ENCODE peak calls at places on chromosome 4, in nine cellular contexts. I, H, D, L, X, T, G, P and F are unnamed samples. For H3K36me3, the result is how much of the 10 kb centered on the place peaks cover.

GRCh38 chr4:180164799-180165198 is 2078.4 kb upstream of the TENM3 start:
- DNase-seq in G (no peak), D (no peak), H (no peak), P (no peak), L (no peak), T (peak), I (no peak), X (no peak), F (no peak)

GRCh38 chr4:160510925-160511324 is 1408.0 kb downstream of the RAPGEF2 start:
- DNase-seq in X (no peak), P (no peak), L (no peak), H (no peak), D (no peak), T (peak), I (no peak), G (no peak), F (no peak)

GRCh38 chr4:52925531-52925968 is 63.4 kb downstream of the RASL11B start:
- DNase-seq in L (no peak), T (peak), H (no peak), D (no peak), I (no peak), G (no peak), X (no peak), P (no peak), F (no peak)

GRCh38 chr4:186719925-186720694 is 3.5 kb downstream of the FAT1 start:
- DNase-seq in X (no peak), L (no peak), I (no peak), G (no peak), T (peak), D (no peak), H (no peak), P (no peak), F (no peak)

GRCh38 chr4:128060130-128060619 is 937 bp upstream of the LARP1B start:
- DNase-seq in I (no peak), X (no peak), G (no peak), L (no peak), D (no peak), T (no peak), P (no peak), H (no peak), F (no peak)

GRCh38 chr4:75634951-75635350 is 4.6 kb upstream of the CDKL2 start:
- DNase-seq in X (no peak), P (no peak), L (no peak), D (no peak), H (no peak), T (peak), G (no peak), I (no peak), F (no peak)

GRCh38 chr4:169098054-169098896 is 88.2 kb upstream of the CBR4 start:
- DNase-seq in I (no peak), P (no peak), G (no peak), X (no peak), L (no peak), T (peak), D (no peak), H (no peak), F (no peak)

GRCh38 chr4:72215198-72215597 is 183.4 kb downstream of the NPFFR2 start:
- DNase-seq in H (no peak), I (no peak), P (no peak), T (no peak), D (no peak), L (no peak), X (no peak), G (no peak), F (peak)

GRCh38 chr4:154559141-154559841 is 3.5 kb upstream of the FGB start:
- DNase-seq in H (no peak), X (peak), P (no peak), D (no peak), I (no peak), T (peak), G (no peak), L (no peak), F (no peak)

GRCh38 chr4:47646372-47646771 is 161.3 kb downstream of the ATP10D start:
- DNase-seq in H (no peak), X (no peak), T (peak), I (no peak), D (no peak), L (no peak), G (no peak), P (no peak), F (no peak)

GRCh38 chr4:52126946-52127345 is 75.8 kb downstream of the SPATA18 start:
- DNase-seq in P (no peak), H (no peak), L (no peak), G (no peak), T (no peak), X (no peak), I (no peak), D (no peak), F (no peak)

GRCh38 chr4:107945809-107946208 is 14.5 kb downstream of the CYP2U1 start:
- DNase-seq in P (no peak), L (no peak), I (no peak), T (no peak), G (no peak), X (no peak), D (no peak), H (no peak), F (no peak)

GRCh38 chr4:84451546-84451945 is 47.5 kb downstream of the NKX6-1 start:
- DNase-seq in I (no peak), H (no peak), T (no peak), D (no peak), P (no peak), L (no peak), G (no peak), X (no peak), F (no peak)

GRCh38 chr4:20356565-20356964 is 104.9 kb downstream of the SLIT2 start:
- DNase-seq in X (no peak), P (no peak), D (no peak), L (no peak), H (no peak), I (no peak), T (peak), G (no peak), F (no peak)

GRCh38 chr4:159926871-159927270 is 824.0 kb downstream of the RAPGEF2 start:
- DNase-seq in H (no peak), T (peak), P (no peak), I (no peak), G (no peak), X (no peak), L (no peak), D (no peak), F (no peak)

GRCh38 chr4:114026447-114026846 is 47.0 kb upstream of the ARSJ start:
- DNase-seq in L (no peak), P (no peak), I (no peak), G (no peak), D (no peak), X (no peak), T (peak), H (no peak), F (no peak)

GRCh38 chr4:79695848-79696247 is 287.8 kb upstream of the GK2 start:
- DNase-seq in P (no peak), L (no peak), T (no peak), D (no peak), H (no peak), G (no peak), X (no peak), I (no peak), F (no peak)

GRCh38 chr4:184768296-184768695 is 34.4 kb upstream of the CENPU start:
- DNase-seq in P (no peak), I (no peak), G (no peak), D (no peak), X (no peak), L (no peak), T (no peak), H (no peak), F (no peak)

GRCh38 chr4:41477200-41477910 is 60.6 kb upstream of the LIMCH1 start:
- DNase-seq in L (no peak), H (no peak), T (no peak), I (no peak), P (no peak), D (no peak), X (no peak), G (no peak), F (no peak)

GRCh38 chr4:188960411-188961093 is 821.3 kb downstream of the TRIML1 start:
- DNase-seq in D (no peak), H (no peak), I (no peak), T (peak), L (no peak), P (no peak), G (no peak), X (no peak), F (no peak)

GRCh38 chr4:156773648-156774357 is 197.8 kb downstream of the PDGFC start:
- DNase-seq in G (no peak), P (no peak), I (no peak), D (no peak), T (peak), H (no peak), X (no peak), L (no peak), F (no peak)

GRCh38 chr4:123305746-123306145 is 90.8 kb upstream of the SPRY1 start:
- DNase-seq in I (no peak), P (no peak), H (no peak), T (no peak), L (no peak), D (no peak), X (no peak), G (no peak), F (no peak)

GRCh38 chr4:100495074-100495473 is 22.7 kb downstream of the EMCN start:
- DNase-seq in I (no peak), L (no peak), D (no peak), P (no peak), G (no peak), T (no peak), X (no peak), H (no peak), F (no peak)

GRCh38 chr4:146032234-146032860 is 93.7 kb upstream of the ZNF827 start:
- DNase-seq in T (no peak), L (no peak), P (no peak), I (no peak), H (no peak), D (no peak), X (peak), G (no peak), F (no peak)

GRCh38 chr4:760616-761015 is 55.0 kb downstream of the PCGF3 start:
- DNase-seq in X (no peak), H (peak), I (no peak), L (peak), G (no peak), T (no peak), P (no peak), D (no peak), F (no peak)
- H3K36me3 ChIP-seq in X (under half), H (under half), I (under half), L (under half), G (under half), T (under half), P (under half), D (under half), F (under half)

GRCh38 chr4:177321647-177322046 is 12.0 kb downstream of the NEIL3 start:
- DNase-seq in I (no peak), P (no peak), T (no peak), D (no peak), G (no peak), X (no peak), L (no peak), H (no peak), F (no peak)

GRCh38 chr4:177323416-177323815 is 13.7 kb downstream of the NEIL3 start:
- DNase-seq in L (no peak), X (no peak), I (no peak), G (no peak), P (no peak), H (no peak), D (no peak), T (no peak), F (no peak)

GRCh38 chr4:177322881-177323280 is 13.2 kb downstream of the NEIL3 start:
- DNase-seq in G (no peak), T (peak), L (no peak), I (no peak), X (no peak), D (no peak), H (no peak), P (no peak), F (no peak)

GRCh38 chr4:177320721-177321120 is 11.0 kb downstream of the NEIL3 start:
- DNase-seq in I (no peak), P (no peak), L (no peak), D (no peak), X (no peak), H (no peak), T (no peak), G (no peak), F (no peak)

DNA sequence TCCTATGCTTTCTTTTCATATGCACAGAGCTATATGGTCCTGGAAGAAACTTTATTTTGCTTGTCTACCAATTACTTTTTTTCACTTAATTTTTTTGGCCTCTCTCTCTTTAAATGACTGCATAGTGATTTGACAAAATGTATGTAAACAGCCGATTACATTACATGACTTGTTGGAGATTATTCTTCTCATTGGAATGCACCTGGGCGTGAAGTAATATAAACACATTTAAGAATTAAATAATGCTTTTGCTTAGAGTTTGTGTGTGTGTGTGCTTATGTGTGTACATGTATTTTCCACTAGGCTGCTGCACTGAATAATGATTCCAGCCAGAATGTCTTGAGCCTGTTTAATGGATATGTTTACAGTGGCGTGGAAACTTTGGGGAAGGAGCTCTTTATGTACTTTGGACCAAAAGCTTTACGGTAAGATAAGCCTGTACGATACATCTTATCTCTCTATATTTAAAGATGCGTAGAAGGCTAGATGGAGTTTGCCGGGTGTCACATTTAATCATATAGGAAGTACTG is 12.5 kb downstream of the NEIL3 start:
- DNase-seq in P (no peak), L (no peak), X (no peak), D (no peak), I (no peak), G (no peak), H (no peak), T (peak), F (no peak)
- H3K27ac ChIP-seq in P (no peak), L (no peak), X (no peak), D (no peak), I (no peak), G (no peak), H (no peak), T (no peak), F (no peak)

GRCh38 chr4:2931765-2932560 is 31.2 kb downstream of the NOP14 start:
- DNase-seq in X (peak), P (peak), L (peak), D (peak), H (peak), I (peak), T (no peak), G (no peak), F (peak)
- H3K4me3 ChIP-seq in X (no peak), P (no peak), L (no peak), D (no peak), H (no peak), I (no peak), T (no peak), G (no peak), F (peak)

GRCh38 chr4:1216076-1216614 is 32.8 kb downstream of the CTBP1 start:
- DNase-seq in X (no peak), P (no peak), G (no peak), I (peak), H (no peak), L (no peak), D (no peak), T (no peak), F (no peak)

GRCh38 chr4:1217366-1217765 is 31.6 kb downstream of the CTBP1 start:
- DNase-seq in X (no peak), G (no peak), H (no peak), L (no peak), D (no peak), I (peak), T (no peak), P (no peak), F (no peak)

GRCh38 chr4:1215347-1216075 is 33.4 kb downstream of the CTBP1 start:
- DNase-seq in G (no peak), X (no peak), L (no peak), H (no peak), D (no peak), T (no peak), P (no peak), I (peak), F (no peak)

GRCh38 chr4:1218892-1219552 is 29.9 kb downstream of the CTBP1 start:
- DNase-seq in L (no peak), T (no peak), X (no peak), I (no peak), H (no peak), D (no peak), P (no peak), G (no peak), F (no peak)

GRCh38 chr4:1216869-1217294 is 32.0 kb downstream of the CTBP1 start:
- DNase-seq in X (no peak), D (peak), H (no peak), P (no peak), T (no peak), G (no peak), L (no peak), I (peak), F (peak)
- H3K36me3 ChIP-seq in X (under half), D (under half), H (under half), P (under half), T (under half), G (under half), L (half or more), I (under half), F (under half)